ENCODE peak calls at places on chromosome 2, in eight cellular contexts. G is colonic mucosa; A is stimulated activated CD4-positive, alpha-beta T cell treated with anti-CD3 and anti-CD28 coated beads, Interleukin-2, amount 100 ng/mL, for 4 hours; J is endothelial cell; F is type B pancreatic cell; C is nephron progenitor cell; X is activated CD8-positive, alpha-beta memory T cell treated with anti-CD3 and anti-CD28 coated beads for 4 hours; N is stimulated activated CD8-positive, alpha-beta memory T cell treated with anti-CD3 and anti-CD28 coated beads, Interleukin-15, amount 100 ng/mL, for 24 hours. Y is an unnamed sample.

GRCh38 chr2:45300026-45300750 is 290.9 kb upstream of the SIX2 start:
- DNase-seq in G (peak), N (no peak), F (no peak), J (no peak), C (no peak), X (no peak), A (no peak), Y (no peak)

GRCh38 chr2:170596576-170596975 is 118.6 kb upstream of the SP5 start:
- DNase-seq in N (no peak), X (no peak), A (no peak), F (no peak), J (no peak), C (no peak), G (no peak), Y (no peak)

GRCh38 chr2:53987336-53987921 is 16.6 kb upstream of the PSME4 start:
- DNase-seq in J (no peak), C (no peak), F (no peak), N (no peak), G (no peak), A (no peak), X (no peak), Y (peak)

GRCh38 chr2:205763708-205764501 is 81.6 kb downstream of the NRP2 start:
- DNase-seq in G (peak), X (no peak), N (no peak), A (no peak), F (peak), C (peak), J (peak), Y (peak)

GRCh38 chr2:201298462-201298861 is 38.1 kb downstream of the CASP8 start:
- DNase-seq in N (no peak), G (no peak), F (no peak), A (no peak), X (no peak), J (no peak), C (no peak), Y (no peak)

GRCh38 chr2:217294211-217294610 is 434.3 kb upstream of the TNP1 start:
- DNase-seq in C (no peak), A (no peak), F (no peak), G (no peak), J (no peak), X (no peak), N (no peak), Y (no peak)

GRCh38 chr2:15940661-15941482 is 522 bp downstream of the MYCN start:
- DNase-seq in F (no peak), J (peak), G (peak), A (no peak), N (no peak), C (peak), X (no peak), Y (peak)

GRCh38 chr2:121648611-121649401 is 456 bp downstream of the CLASP1 start:
- DNase-seq in A (peak), G (peak), F (peak), J (peak), X (peak), C (peak), N (peak), Y (peak)

GRCh38 chr2:71605781-71606241 is 152.4 kb downstream of the DYSF start:
- DNase-seq in F (peak), G (no peak), C (peak), A (no peak), X (no peak), N (no peak), J (peak), Y (no peak)

GRCh38 chr2:17935242-17935885 is 56.9 kb downstream of the KCNS3 start:
- DNase-seq in J (peak), F (no peak), G (no peak), X (no peak), N (no peak), A (no peak), C (no peak), Y (no peak)

GRCh38 chr2:178237488-178238143 is 43.3 kb downstream of the OSBPL6 start:
- DNase-seq in X (no peak), J (no peak), F (no peak), N (no peak), A (no peak), G (no peak), C (no peak), Y (no peak)

GRCh38 chr2:105600602-105600948 is 144.1 kb upstream of the NCK2 start:
- DNase-seq in C (no peak), J (no peak), A (no peak), N (no peak), F (no peak), X (no peak), G (no peak), Y (no peak)

GRCh38 chr2:23551875-23552274 is 166.9 kb downstream of the KLHL29 start:
- DNase-seq in F (no peak), J (no peak), N (no peak), A (no peak), G (no peak), X (no peak), C (no peak), Y (no peak)

GRCh38 chr2:234556848-234557573 is 60.1 kb upstream of the ARL4C start:
- DNase-seq in A (no peak), X (no peak), G (no peak), N (no peak), J (no peak), F (no peak), C (no peak), Y (peak)

GRCh38 chr2:231673348-231673770 is 35.0 kb upstream of the PTMA start:
- DNase-seq in J (peak), X (no peak), G (peak), F (no peak), C (peak), A (no peak), N (no peak), Y (peak)

GRCh38 chr2:106065268-106065982 is 128.7 kb downstream of the UXS1 start:
- DNase-seq in X (no peak), C (peak), F (no peak), J (peak), N (no peak), G (no peak), A (no peak), Y (no peak)

GRCh38 chr2:174717273-174717672 is 47.0 kb downstream of the CHRNA1 start:
- DNase-seq in A (no peak), C (no peak), G (no peak), J (no peak), F (no peak), N (no peak), X (no peak), Y (peak)

GRCh38 chr2:50951416-50951815 is 80.5 kb downstream of the NRXN1 start:
- DNase-seq in X (no peak), F (no peak), A (no peak), N (no peak), G (no peak), J (no peak), C (no peak), Y (no peak)

GRCh38 chr2:171630812-171631626 is 56.2 kb upstream of the DYNC1I2 start:
- DNase-seq in J (no peak), F (no peak), C (no peak), X (no peak), G (no peak), A (no peak), N (no peak), Y (no peak)

GRCh38 chr2:11914455-11914854 is 168.0 kb downstream of the LPIN1 start:
- DNase-seq in X (no peak), G (no peak), C (no peak), F (no peak), A (no peak), J (no peak), N (no peak), Y (peak)

GRCh38 chr2:151071906-151072305 is 189.8 kb downstream of the RBM43 start:
- DNase-seq in C (no peak), F (no peak), A (no peak), J (no peak), X (no peak), G (no peak), N (no peak), Y (no peak)

GRCh38 chr2:239181601-239182471 is 219.0 kb downstream of the HDAC4 start:
- DNase-seq in A (no peak), C (peak), F (peak), G (no peak), J (no peak), N (no peak), X (no peak), Y (no peak)

GRCh38 chr2:227374158-227374557 is 4.9 kb downstream of the TM4SF20 start:
- DNase-seq in C (no peak), G (no peak), J (no peak), F (no peak), X (peak), N (no peak), A (peak), Y (peak)

GRCh38 chr2:71861186-71862160 is 286.2 kb downstream of the CYP26B1 start:
- DNase-seq in C (no peak), N (no peak), J (no peak), G (no peak), A (no peak), X (no peak), F (no peak), Y (no peak)

GRCh38 chr2:46002507-46002883 is 294.7 kb upstream of the EPAS1 start:
- DNase-seq in X (no peak), J (no peak), A (no peak), G (no peak), C (no peak), N (no peak), F (no peak), Y (no peak)

GRCh38 chr2:179460530-179460929 is 195.9 kb upstream of the SESTD1 start:
- DNase-seq in F (no peak), C (no peak), A (no peak), J (no peak), G (no peak), N (no peak), X (no peak), Y (peak)